ENCODE peak calls at places on chromosome 21, in five cellular contexts. N is brain microvascular endothelial cell; V is CD4-positive, alpha-beta memory T cell; A is naive thymus-derived CD4-positive, alpha-beta T cell; Z is vagina. T is an unnamed sample.

GRCh38 chr21:42041711-42042110 is 29.4 kb upstream of the UMODL1 start:
- DNase-seq in N (no peak), V (no peak), A (no peak), Z (no peak), T (no peak)

GRCh38 chr21:17402885-17403477 is 109.9 kb upstream of the CXADR start:
- DNase-seq in N (peak), V (no peak), A (no peak), Z (no peak), T (no peak)

GRCh38 chr21:37263827-37264226 is 3.3 kb downstream of the VPS26C start:
- DNase-seq in N (peak), V (no peak), A (no peak), Z (no peak), T (no peak)

GRCh38 chr21:14072761-14073535 is 137.8 kb downstream of the LIPI start:
- DNase-seq in N (no peak), V (no peak), A (no peak), Z (peak), T (no peak)

GRCh38 chr21:16169102-16169511 is 439.3 kb downstream of the USP25 start:
- DNase-seq in N (no peak), V (no peak), A (no peak), Z (no peak), T (no peak)

GRCh38 chr21:42298237-42298636 is 17.0 kb downstream of the TFF3 start:
- DNase-seq in N (no peak), V (no peak), A (no peak), Z (no peak), T (no peak)

GRCh38 chr21:41466024-41466820 is 40.2 kb downstream of the MX1 start:
- DNase-seq in N (no peak), V (no peak), A (no peak), Z (no peak), T (no peak)

GRCh38 chr21:17554619-17555472 is 42.0 kb downstream of the CXADR start:
- DNase-seq in N (no peak), V (no peak), A (no peak), Z (no peak), T (no peak)

GRCh38 chr21:42234026-42234425 is 15.1 kb downstream of the ABCG1 start:
- DNase-seq in N (no peak), V (no peak), A (no peak), Z (no peak), T (no peak)

GRCh38 chr21:36163780-36164426 is 7.3 kb downstream of the DOP1B start:
- DNase-seq in N (no peak), V (no peak), A (no peak), Z (no peak), T (no peak)

GRCh38 chr21:29499229-29499628 is 200.5 kb downstream of the BACH1 start:
- DNase-seq in N (no peak), V (no peak), A (peak), Z (no peak), T (no peak)

GRCh38 chr21:36695671-36696389 is 3.1 kb upstream of the SIM2 start:
- DNase-seq in N (no peak), V (no peak), A (no peak), Z (peak), T (no peak)

GRCh38 chr21:35792569-35792968 is 267.8 kb downstream of the SETD4 start:
- DNase-seq in N (no peak), V (no peak), A (no peak), Z (no peak), T (no peak)

GRCh38 chr21:28769683-28770082 is 223.0 kb downstream of the LTN1 start:
- DNase-seq in N (no peak), V (no peak), A (no peak), Z (no peak), T (no peak)

GRCh38 chr21:35427320-35428040 is 378.4 kb upstream of the RUNX1 start:
- DNase-seq in N (no peak), V (no peak), A (no peak), Z (no peak), T (no peak)

GRCh38 chr21:17492415-17493168 is 20.3 kb upstream of the CXADR start:
- DNase-seq in N (no peak), V (no peak), A (no peak), Z (no peak), T (no peak)

GRCh38 chr21:42302794-42303193 is 12.4 kb downstream of the TFF3 start:
- DNase-seq in N (no peak), V (no peak), A (no peak), Z (no peak), T (no peak)

GRCh38 chr21:45073301-45074047 is 906 bp upstream of the ADARB1 start:
- DNase-seq in N (peak), V (no peak), A (no peak), Z (no peak), T (no peak)
- H3K4me3 ChIP-seq in N (peak), V (no peak), A (peak), Z (peak), T (peak)

DNA sequence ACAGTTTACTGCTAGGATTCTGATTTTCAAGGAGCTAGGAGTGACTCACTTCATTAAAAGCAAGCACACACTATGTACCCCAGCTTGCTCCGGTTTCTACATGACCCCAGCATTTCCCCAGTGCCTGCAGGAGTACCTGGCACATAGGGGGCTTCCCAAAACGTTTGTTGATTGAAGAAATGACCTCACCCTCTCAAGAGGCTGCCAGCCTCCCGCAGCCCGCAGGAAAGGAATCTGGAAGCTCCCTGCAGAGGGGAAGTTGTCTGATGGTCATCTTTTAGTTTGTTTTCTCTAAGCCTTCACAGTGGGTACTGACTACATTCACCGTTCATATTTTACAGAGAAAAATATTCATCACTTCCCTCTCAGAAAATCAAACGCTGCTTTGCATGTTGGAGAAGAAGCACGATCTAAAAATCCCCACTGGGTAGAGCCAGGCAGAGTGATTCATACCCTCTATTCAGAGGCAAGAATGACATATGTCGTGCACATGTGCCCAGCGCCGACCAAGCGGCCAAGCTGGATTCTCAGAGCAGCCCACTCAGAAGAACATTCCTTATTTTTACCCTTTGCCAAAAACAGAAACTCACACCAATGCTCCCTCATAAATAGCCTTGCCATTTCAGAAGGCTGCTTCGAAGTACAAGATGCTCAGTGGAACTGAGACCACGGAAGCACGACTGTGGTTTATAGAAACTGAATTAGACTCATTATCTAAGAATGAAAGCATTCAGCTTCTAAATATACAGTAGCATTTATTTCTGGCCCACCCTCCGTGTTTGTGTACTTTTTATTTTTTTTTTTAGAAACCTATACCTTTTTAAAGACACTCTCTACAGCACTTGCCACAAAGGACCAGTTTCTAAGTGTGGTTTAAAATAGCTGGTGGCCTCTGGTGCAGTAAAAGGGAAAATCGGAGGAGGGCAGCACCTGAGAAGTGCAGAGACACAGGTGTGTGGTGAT is 143.2 kb downstream of the MIS18A start:
- DNase-seq in N (peak), V (no peak), A (no peak), Z (no peak), T (peak)
- H3K4me3 ChIP-seq in N (no peak), V (no peak), A (no peak), Z (no peak), T (no peak)

GRCh38 chr21:45855248-45855801 is 126.2 kb upstream of the COL6A1 start:
- DNase-seq in N (peak), V (no peak), A (no peak), Z (no peak), T (no peak)

GRCh38 chr21:45857761-45858160 is 123.8 kb upstream of the COL6A1 start:
- DNase-seq in N (no peak), V (no peak), A (no peak), Z (no peak), T (no peak)

GRCh38 chr21:45856422-45856821 is 125.1 kb upstream of the COL6A1 start:
- DNase-seq in N (no peak), V (no peak), A (no peak), Z (no peak), T (no peak)

GRCh38 chr21:45858180-45858579 is 123.4 kb upstream of the COL6A1 start:
- DNase-seq in N (no peak), V (no peak), A (no peak), Z (no peak), T (no peak)

GRCh38 chr21:45856940-45857339 is 124.6 kb upstream of the COL6A1 start:
- DNase-seq in N (no peak), V (no peak), A (no peak), Z (no peak), T (no peak)
- H3K4me3 ChIP-seq in N (no peak), V (no peak), A (no peak), Z (no peak), T (no peak)

GRCh38 chr21:45405271-45405818 is 380 bp downstream of the COL18A1 start:
- DNase-seq in N (no peak), V (peak), A (no peak), Z (no peak), T (no peak)
- H3K4me3 ChIP-seq in N (peak), V (no peak), A (no peak), Z (peak), T (no peak)

GRCh38 chr21:38911523-38912354 is 106.0 kb downstream of the ETS2 start:
- DNase-seq in N (no peak), V (no peak), A (no peak), Z (peak), T (no peak)

GRCh38 chr21:38913120-38913975 is 107.6 kb downstream of the ETS2 start:
- DNase-seq in N (no peak), V (no peak), A (no peak), Z (peak), T (peak)

GRCh38 chr21:38914071-38914491 is 108.4 kb downstream of the ETS2 start:
- DNase-seq in N (no peak), V (no peak), A (no peak), Z (no peak), T (no peak)

GRCh38 chr21:38912355-38912619 is 106.6 kb downstream of the ETS2 start:
- DNase-seq in N (no peak), V (no peak), A (no peak), Z (no peak), T (no peak)

GRCh38 chr21:38912789-38913119 is 107.0 kb downstream of the ETS2 start:
- DNase-seq in N (no peak), V (no peak), A (no peak), Z (no peak), T (no peak)
- H3K4me3 ChIP-seq in N (no peak), V (no peak), A (no peak), Z (peak), T (no peak)

GRCh38 chr21:26962516-26963305 is 4.2 kb downstream of the ADAMTS5 start:
- DNase-seq in N (no peak), V (no peak), A (no peak), Z (no peak), T (no peak)
- H3K4me3 ChIP-seq in N (no peak), V (no peak), A (no peak), Z (peak), T (no peak)

GRCh38 chr21:33025471-33026298 is at the start of gene OLIG2:
- DNase-seq in N (no peak), V (no peak), A (no peak), Z (no peak), T (no peak)
- H3K4me3 ChIP-seq in N (no peak), V (no peak), A (no peak), Z (no peak), T (no peak)

T was measured in GM06990.